ENCODE peak calls at places on chromosomes 4 and X, in four cellular contexts. N, Q, Z and I are unnamed samples.

GRCh38 chrX:154819771-154820341 is 14.6 kb upstream of the MPP1 start:
- DNase-seq in N (no peak), Q (no peak), Z (no peak), I (no peak)

GRCh38 chrX:135977611-135978010 is 3.8 kb upstream of the MMGT1 start:
- DNase-seq in N (no peak), Q (no peak), Z (no peak), I (no peak)

GRCh38 chr4:55546633-55547460 is at the start of gene CLOCK:
- DNase-seq in N (peak), Q (peak), Z (peak), I (peak)

GRCh38 chr4:98421106-98421505 is 159.9 kb downstream of the RAP1GDS1 start:
- DNase-seq in N (no peak), Q (no peak), Z (no peak), I (no peak)

GRCh38 chr4:168637872-168638756 is 141.3 kb downstream of the PALLD start:
- DNase-seq in N (no peak), Q (no peak), Z (no peak), I (no peak)

GRCh38 chr4:93828830-93829530 is 427 bp downstream of the ATOH1 start:
- DNase-seq in N (no peak), Q (no peak), Z (no peak), I (no peak)

GRCh38 chrX:2521927-2522386 is 21.2 kb upstream of the DHRSX start:
- DNase-seq in N (no peak), Q (no peak), Z (no peak), I (no peak)

GRCh38 chrX:132214518-132214917 is 4.7 kb downstream of the RAP2C start:
- DNase-seq in N (no peak), Q (no peak), Z (no peak), I (no peak)

GRCh38 chr4:40316782-40317635 is 18.1 kb upstream of the CHRNA9 start:
- DNase-seq in N (peak), Q (no peak), Z (peak), I (peak)

GRCh38 chr4:110287130-110287529 is 88.7 kb upstream of the ELOVL6 start:
- DNase-seq in N (no peak), Q (no peak), Z (no peak), I (no peak)

GRCh38 chr4:165293927-165294649 is 33.4 kb upstream of the MSMO1 start:
- DNase-seq in N (no peak), Q (no peak), Z (no peak), I (no peak)

GRCh38 chr4:62455871-62456270 is 1255.7 kb downstream of the ADGRL3 start:
- DNase-seq in N (no peak), Q (no peak), Z (no peak), I (no peak)

GRCh38 chr4:88757067-88757466 is 59.4 kb upstream of the NAP1L5 start:
- DNase-seq in N (no peak), Q (no peak), Z (no peak), I (no peak)

GRCh38 chr4:40121515-40121914 is 64.9 kb downstream of the N4BP2 start:
- DNase-seq in N (no peak), Q (no peak), Z (no peak), I (no peak)

GRCh38 chr4:41420576-41420975 is 117.4 kb upstream of the LIMCH1 start:
- DNase-seq in N (no peak), Q (no peak), Z (no peak), I (peak)

GRCh38 chrX:11427082-11428033 is 134.1 kb downstream of the AMELX start:
- DNase-seq in N (peak), Q (no peak), Z (no peak), I (no peak)

GRCh38 chrX:63560601-63561218 is 209.6 kb upstream of the SPIN4 start:
- DNase-seq in N (peak), Q (peak), Z (peak), I (peak)

GRCh38 chr4:2598661-2599654 is 62.5 kb downstream of the FAM193A start:
- DNase-seq in N (no peak), Q (peak), Z (no peak), I (peak)

GRCh38 chrX:17967888-17968287 is 106.8 kb upstream of the RAI2 start:
- DNase-seq in N (no peak), Q (no peak), Z (no peak), I (no peak)

GRCh38 chrX:96682516-96682915 is 2.1 kb upstream of the DIAPH2 start:
- DNase-seq in N (no peak), Q (no peak), Z (no peak), I (no peak)

GRCh38 chr4:183380901-183381300 is 58.7 kb upstream of the CLDN24 start:
- DNase-seq in N (no peak), Q (no peak), Z (no peak), I (no peak)

GRCh38 chr4:156606444-156607197 is 365.0 kb downstream of the PDGFC start:
- DNase-seq in N (no peak), Q (no peak), Z (no peak), I (no peak)

GRCh38 chr4:109303141-109303499 is 662 bp upstream of the COL25A1 start:
- DNase-seq in N (no peak), Q (no peak), Z (no peak), I (peak)

GRCh38 chr4:23782778-23783455 is 106.9 kb downstream of the PPARGC1A start:
- DNase-seq in N (no peak), Q (no peak), Z (no peak), I (no peak)

GRCh38 chr4:72394264-72394663 is 174.8 kb downstream of the ADAMTS3 start:
- DNase-seq in N (no peak), Q (no peak), Z (no peak), I (no peak)

GRCh38 chr4:110172972-110173371 is 25.4 kb downstream of the ELOVL6 start:
- DNase-seq in N (no peak), Q (no peak), Z (no peak), I (no peak)

GRCh38 chr4:110139106-110139505 is 59.3 kb downstream of the ELOVL6 start:
- DNase-seq in N (no peak), Q (no peak), Z (no peak), I (no peak)

GRCh38 chr4:72109364-72109763 is 77.6 kb downstream of the NPFFR2 start:
- DNase-seq in N (no peak), Q (no peak), Z (no peak), I (no peak)